ENCODE peak calls at places on chromosomes 13 and 19, in five cellular contexts. D is psoas muscle, C is suprapubic skin, R is pancreas, L is lower lobe of right lung. H is an unnamed sample. For H3K4me1, the result is how much of the 10 kb centered on the place peaks cover.

GRCh38 chr19:17528610-17529009 is 17.2 kb downstream of the PGLS start:
- DNase-seq in L (no peak), R (no peak), C (no peak), D (no peak), H (no peak)

GRCh38 chr19:8212212-8212611 is 3.0 kb downstream of the CERS4 start:
- DNase-seq in D (no peak), C (no peak), L (no peak), R (no peak), H (no peak)

GRCh38 chr19:661427-662196 is 1.4 kb downstream of the RNF126 start:
- DNase-seq in D (no peak), L (no peak), R (peak), C (no peak), H (no peak)

GRCh38 chr13:42681394-42681793 is 100.0 kb upstream of the FAM216B start:
- DNase-seq in R (no peak), C (no peak), D (no peak), L (no peak), H (no peak)

GRCh38 chr19:38673030-38673429 is 25.6 kb downstream of the ACTN4 start:
- DNase-seq in R (no peak), D (no peak), C (no peak), L (no peak), H (no peak)

GRCh38 chr13:37047846-37048245 is 11.6 kb downstream of the SUPT20H start:
- DNase-seq in R (no peak), D (no peak), C (no peak), L (no peak), H (no peak)

GRCh38 chr13:58051807-58052375 is 420.3 kb downstream of the PCDH17 start:
- DNase-seq in L (no peak), D (no peak), R (no peak), C (no peak), H (no peak)

GRCh38 chr13:113592571-113592970 is 8.0 kb downstream of the TFDP1 start:
- DNase-seq in L (no peak), R (no peak), C (no peak), D (no peak), H (no peak)

GRCh38 chr13:39565036-39565949 is 37.7 kb downstream of the LHFPL6 start:
- DNase-seq in D (peak), R (no peak), C (no peak), L (no peak), H (no peak)
- H3K27ac ChIP-seq in D (no peak), R (no peak), C (peak), L (no peak), H (no peak)

GRCh38 chr19:11195169-11195568 is 2.2 kb downstream of the KANK2 start:
- DNase-seq in D (no peak), C (no peak), L (no peak), R (peak), H (no peak)

GRCh38 chr19:11194657-11195056 is 2.7 kb downstream of the KANK2 start:
- DNase-seq in C (no peak), R (no peak), L (no peak), D (no peak), H (no peak)

GRCh38 chr19:11192957-11193939 is 4.1 kb downstream of the KANK2 start:
- DNase-seq in D (no peak), L (no peak), R (no peak), C (no peak), H (no peak)

GRCh38 chr19:11195681-11196080 is 1.7 kb downstream of the KANK2 start:
- DNase-seq in C (no peak), D (no peak), L (no peak), R (no peak), H (no peak)

GRCh38 chr19:11194173-11194572 is 3.2 kb downstream of the KANK2 start:
- DNase-seq in D (no peak), L (no peak), C (no peak), R (no peak), H (no peak)
- H3K4me1 ChIP-seq in D (under half), L (half or more), C (half or more), R (under half), H (under half)

GRCh38 chr19:31233288-31233687 is 115.9 kb downstream of the TSHZ3 start:
- DNase-seq in C (no peak), L (no peak), R (no peak), D (no peak), H (no peak)
- H3K27ac ChIP-seq in C (no peak), L (no peak), R (no peak), D (no peak), H (no peak)

GRCh38 chr19:28497887-28498286 is 715.1 kb downstream of the UQCRFS1 start:
- DNase-seq in D (no peak), L (no peak), R (no peak), C (no peak), H (no peak)
- H3K4me1 ChIP-seq in D (under half), L (under half), R (under half), C (under half), H (under half)

DNA sequence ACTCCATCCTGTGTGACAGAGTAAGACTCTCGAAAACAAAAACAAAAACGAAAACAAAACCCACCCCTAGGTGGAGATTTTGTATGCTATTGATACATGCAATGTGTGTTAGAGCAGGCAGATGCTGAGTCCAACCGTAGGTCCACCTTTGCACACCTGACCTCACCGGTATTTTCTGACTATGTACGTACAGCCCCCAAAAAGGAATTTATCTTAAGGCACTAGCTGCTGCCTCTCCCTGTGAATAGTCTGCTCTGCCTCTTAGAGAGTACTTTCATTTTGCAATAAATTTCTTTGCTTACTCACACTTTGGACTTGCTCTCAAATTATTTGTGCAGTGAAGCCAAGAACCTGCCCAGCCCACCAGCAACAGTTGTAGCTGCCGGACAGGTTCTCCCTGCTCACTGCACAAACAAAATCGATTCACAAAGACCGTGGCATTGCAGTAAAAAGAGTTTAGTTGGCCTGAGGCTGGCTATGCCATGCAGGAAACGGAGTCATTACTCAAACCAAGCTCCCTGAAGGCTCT is 8.2 kb upstream of the ZNF77 start:
- DNase-seq in R (peak), C (no peak), L (peak), D (no peak), H (no peak)
- H3K27ac ChIP-seq in R (peak), C (peak), L (peak), D (no peak), H (no peak)

DNA sequence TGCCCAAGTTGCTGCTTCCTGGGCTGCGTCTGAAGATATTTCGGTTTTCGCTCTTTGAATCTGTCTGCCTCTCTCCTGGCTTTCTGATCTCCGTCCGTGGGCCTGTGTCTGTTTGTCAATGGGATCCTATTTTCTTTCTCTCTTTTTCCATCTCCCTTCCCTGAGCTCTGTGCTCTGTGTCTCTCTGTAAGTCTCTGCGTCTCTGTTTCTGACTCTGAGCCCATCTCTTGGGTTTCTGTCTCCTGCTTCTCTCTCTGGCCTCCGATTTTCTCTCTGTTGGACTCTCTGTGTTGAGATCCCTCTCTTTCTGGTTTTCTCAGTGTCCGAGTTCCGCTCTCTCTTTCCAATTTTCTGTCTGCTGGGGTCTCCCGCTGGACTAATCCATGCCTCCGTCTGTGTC is 1.7 kb downstream of the PRKCG start:
- DNase-seq in L (no peak), D (no peak), R (no peak), C (no peak), H (no peak)
- H3K4me1 ChIP-seq in L (under half), D (under half), R (under half), C (under half), H (under half)

DNA sequence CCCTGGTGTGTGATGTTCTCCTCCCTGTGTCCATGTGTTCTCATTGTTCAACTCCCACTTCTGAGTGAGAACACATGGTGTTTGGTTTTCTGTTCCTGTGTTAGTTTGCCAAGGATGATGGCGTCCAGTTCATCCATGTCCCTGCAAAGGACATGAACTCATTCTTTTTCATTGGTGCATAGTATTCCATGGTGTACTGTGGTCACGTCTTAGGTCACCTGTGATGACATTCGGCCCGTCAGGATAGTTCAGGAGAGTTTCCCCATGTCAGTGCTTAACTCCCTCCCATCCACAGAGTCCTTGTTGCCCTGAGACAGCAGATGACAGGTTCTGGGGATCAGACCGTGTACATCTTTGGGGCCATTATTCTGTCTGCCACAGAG is 8.6 kb downstream of the ZNF444 start:
- DNase-seq in L (no peak), C (no peak), R (no peak), D (no peak), H (no peak)
- H3K27ac ChIP-seq in L (no peak), C (no peak), R (no peak), D (peak), H (peak)

GRCh38 chr13:97253581-97254293 is 31.6 kb downstream of the MBNL2 start:
- DNase-seq in R (no peak), D (no peak), L (no peak), C (no peak), H (no peak)
- H3K4me1 ChIP-seq in R (half or more), D (half or more), L (half or more), C (half or more), H (half or more)